ENCODE peak calls at places on chromosome 6, in nine cellular contexts. L is osteoblast, Q is HCT116, Z is cardiac fibroblast, O is sigmoid colon, J is upper lobe of right lung, N is lung, I is lower leg skin, S is heart left ventricle. C is an unnamed sample.

GRCh38 chr6:11128608-11129007 is 17.1 kb upstream of the ERVFRD-1 start:
- DNase-seq in L (no peak), Q (no peak), Z (no peak), O (no peak), J (no peak), N (no peak), I (no peak), S (no peak), C (no peak)

GRCh38 chr6:83417880-83418663 is 12.8 kb downstream of the ME1 start:
- DNase-seq in L (peak), Q (peak), Z (peak), O (no peak), J (no peak), N (no peak), I (no peak), S (no peak), C (peak)

GRCh38 chr6:37493047-37493995 is 6.4 kb downstream of the CCDC167 start:
- DNase-seq in L (peak), Q (no peak), Z (no peak), O (no peak), J (no peak), N (no peak), I (no peak), S (no peak), C (no peak)

GRCh38 chr6:167091149-167092107 is 31.5 kb upstream of the CCR6 start:
- DNase-seq in L (no peak), Q (no peak), Z (no peak), O (no peak), J (no peak), N (no peak), I (no peak), S (no peak), C (no peak)

GRCh38 chr6:28522594-28523557 is 2.8 kb upstream of the GPX5 start:
- DNase-seq in L (no peak), Q (no peak), Z (no peak), O (no peak), J (no peak), N (no peak), I (no peak), S (no peak), C (no peak)

GRCh38 chr6:163860194-163861081 is 445.9 kb downstream of the QKI start:
- DNase-seq in L (no peak), Q (no peak), Z (peak), O (no peak), J (no peak), N (no peak), I (peak), S (no peak), C (peak)

GRCh38 chr6:100846276-100846675 is 34.9 kb downstream of the ASCC3 start:
- DNase-seq in L (no peak), Q (no peak), Z (no peak), O (no peak), J (no peak), N (no peak), I (no peak), S (no peak), C (no peak)

GRCh38 chr6:6966569-6966968 is 141.2 kb upstream of the RREB1 start:
- DNase-seq in L (no peak), Q (no peak), Z (no peak), O (no peak), J (no peak), N (no peak), I (no peak), S (no peak), C (no peak)

GRCh38 chr6:168530653-168531071 is 89.7 kb downstream of the SMOC2 start:
- DNase-seq in L (no peak), Q (no peak), Z (no peak), O (no peak), J (no peak), N (no peak), I (peak), S (no peak), C (no peak)

GRCh38 chr6:139028242-139028657 is 295 bp upstream of the ABRACL start:
- DNase-seq in L (peak), Q (no peak), Z (peak), O (no peak), J (no peak), N (no peak), I (no peak), S (no peak), C (no peak)

GRCh38 chr6:149859368-149859767 is 4.8 kb downstream of the LRP11 start:
- DNase-seq in L (no peak), Q (no peak), Z (peak), O (no peak), J (peak), N (no peak), I (no peak), S (no peak), C (peak)

GRCh38 chr6:136647363-136647763 is 97.1 kb upstream of the MAP7 start:
- DNase-seq in L (no peak), Q (no peak), Z (peak), O (no peak), J (no peak), N (no peak), I (no peak), S (peak), C (peak)

GRCh38 chr6:83215131-83216047 is 22.2 kb downstream of the RWDD2A start:
- DNase-seq in L (peak), Q (peak), Z (peak), O (peak), J (no peak), N (peak), I (peak), S (peak), C (peak)

GRCh38 chr6:35148167-35148741 is 7.1 kb upstream of the TCP11 start:
- DNase-seq in L (peak), Q (no peak), Z (peak), O (no peak), J (no peak), N (no peak), I (no peak), S (no peak), C (no peak)

GRCh38 chr6:151493495-151494234 is at the start of gene CCDC170:
- DNase-seq in L (peak), Q (no peak), Z (peak), O (no peak), J (peak), N (peak), I (peak), S (peak), C (peak)

GRCh38 chr6:124741341-124741740 is 220.9 kb upstream of the RNF217 start:
- DNase-seq in L (no peak), Q (no peak), Z (peak), O (no peak), J (no peak), N (no peak), I (no peak), S (no peak), C (no peak)

GRCh38 chr6:87636313-87636712 is 46.4 kb downstream of the ORC3 start:
- DNase-seq in L (no peak), Q (no peak), Z (no peak), O (no peak), J (no peak), N (no peak), I (no peak), S (no peak), C (no peak)

GRCh38 chr6:149289966-149290365 is 27.5 kb upstream of the TAB2 start:
- DNase-seq in L (no peak), Q (no peak), Z (no peak), O (no peak), J (no peak), N (no peak), I (no peak), S (no peak), C (no peak)

GRCh38 chr6:47865206-47865605 is 83.4 kb downstream of the OPN5 start:
- DNase-seq in L (no peak), Q (no peak), Z (no peak), O (no peak), J (no peak), N (no peak), I (no peak), S (no peak), C (no peak)

GRCh38 chr6:106895703-106896040 is 78.9 kb downstream of the CD24 start:
- DNase-seq in L (no peak), Q (no peak), Z (no peak), O (no peak), J (no peak), N (no peak), I (no peak), S (no peak), C (no peak)

GRCh38 chr6:168575346-168576098 is 134.5 kb downstream of the SMOC2 start:
- DNase-seq in L (peak), Q (no peak), Z (no peak), O (peak), J (no peak), N (no peak), I (no peak), S (no peak), C (no peak)

GRCh38 chr6:5511924-5512323 is 250.6 kb downstream of the FARS2 start:
- DNase-seq in L (peak), Q (no peak), Z (peak), O (no peak), J (no peak), N (no peak), I (no peak), S (no peak), C (peak)

GRCh38 chr6:169738204-169738971 is 13.0 kb downstream of the DYNLT2 start:
- DNase-seq in L (no peak), Q (no peak), Z (peak), O (no peak), J (no peak), N (no peak), I (no peak), S (no peak), C (peak)

GRCh38 chr6:137808191-137808590 is 58.9 kb upstream of the TNFAIP3 start:
- DNase-seq in L (no peak), Q (no peak), Z (peak), O (no peak), J (no peak), N (no peak), I (no peak), S (no peak), C (peak)

GRCh38 chr6:130365166-130366010 is 429 bp upstream of the TMEM200A start:
- DNase-seq in L (peak), Q (peak), Z (peak), O (peak), J (peak), N (peak), I (peak), S (peak), C (peak)
- TF ChIP-seq CTCF in L (peak), Q (peak), Z (peak), O (peak), J (peak), N (peak), I (no peak), S (no peak), C (peak)

GRCh38 chr6:44251576-44252524 is 4.9 kb downstream of the HSP90AB1 start:
- DNase-seq in L (peak), Q (no peak), Z (no peak), O (no peak), J (no peak), N (no peak), I (no peak), S (no peak), C (no peak)
- H3K4me3 ChIP-seq in L (no peak), Q (no peak), Z (no peak), O (no peak), J (no peak), N (no peak), I (no peak), S (no peak), C (no peak)

GRCh38 chr6:165098165-165098564 is 211.2 kb downstream of the C6orf118 start:
- DNase-seq in L (no peak), Q (no peak), Z (peak), O (no peak), J (no peak), N (no peak), I (no peak), S (no peak), C (no peak)
- TF ChIP-seq CTCF in L (peak), Q (peak), Z (peak), O (no peak), J (no peak), N (no peak), I (no peak), S (peak), C (no peak)

GRCh38 chr6:165306955-165307354 is 2.5 kb downstream of the C6orf118 start:
- DNase-seq in L (no peak), Q (no peak), Z (no peak), O (no peak), J (no peak), N (no peak), I (no peak), S (no peak), C (no peak)

GRCh38 chr6:165308926-165309731 is at the start of gene C6orf118:
- DNase-seq in L (peak), Q (no peak), Z (peak), O (peak), J (no peak), N (peak), I (no peak), S (peak), C (peak)
- H3K4me3 ChIP-seq in L (peak), Q (no peak), Z (peak), O (peak), J (peak), N (peak), I (no peak), S (peak), C (peak)

DNA sequence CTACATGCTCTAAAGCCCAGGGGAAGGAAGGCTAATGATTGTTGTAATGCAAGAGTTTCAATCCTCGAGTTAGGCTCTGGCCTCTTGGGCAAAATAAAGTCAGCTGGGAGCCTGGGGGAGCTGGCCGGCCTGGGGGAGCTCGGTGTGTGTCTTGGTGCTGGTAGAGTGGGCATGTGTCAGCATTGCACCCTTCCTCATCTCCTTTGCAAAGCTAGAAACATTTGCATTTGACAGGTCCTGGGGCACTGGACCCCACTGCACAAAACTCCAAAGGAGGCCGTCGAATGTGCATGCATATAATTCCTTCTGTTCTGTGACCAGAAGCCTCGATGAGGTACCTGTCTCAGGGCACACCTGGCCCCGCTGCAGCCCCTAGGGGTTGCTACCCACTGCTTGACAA is 74.6 kb upstream of the SLC22A23 start:
- DNase-seq in L (no peak), Q (no peak), Z (no peak), O (no peak), J (no peak), N (no peak), I (no peak), S (no peak), C (no peak)
- TF ChIP-seq CTCF in L (no peak), Q (no peak), Z (no peak), O (no peak), J (no peak), N (no peak), I (no peak), S (no peak), C (no peak)

GRCh38 chr6:16764188-16764950 is 3.1 kb upstream of the ATXN1 start:
- DNase-seq in L (peak), Q (no peak), Z (peak), O (no peak), J (no peak), N (no peak), I (no peak), S (no peak), C (peak)

GRCh38 chr6:16762547-16763477 is 1.6 kb upstream of the ATXN1 start:
- DNase-seq in L (peak), Q (peak), Z (peak), O (peak), J (peak), N (peak), I (peak), S (peak), C (peak)

GRCh38 chr6:16766836-16767745 is 5.8 kb upstream of the ATXN1 start:
- DNase-seq in L (no peak), Q (no peak), Z (no peak), O (no peak), J (no peak), N (no peak), I (no peak), S (no peak), C (no peak)

GRCh38 chr6:16766043-16766521 is 4.8 kb upstream of the ATXN1 start:
- DNase-seq in L (peak), Q (peak), Z (peak), O (no peak), J (no peak), N (no peak), I (no peak), S (no peak), C (peak)

DNA sequence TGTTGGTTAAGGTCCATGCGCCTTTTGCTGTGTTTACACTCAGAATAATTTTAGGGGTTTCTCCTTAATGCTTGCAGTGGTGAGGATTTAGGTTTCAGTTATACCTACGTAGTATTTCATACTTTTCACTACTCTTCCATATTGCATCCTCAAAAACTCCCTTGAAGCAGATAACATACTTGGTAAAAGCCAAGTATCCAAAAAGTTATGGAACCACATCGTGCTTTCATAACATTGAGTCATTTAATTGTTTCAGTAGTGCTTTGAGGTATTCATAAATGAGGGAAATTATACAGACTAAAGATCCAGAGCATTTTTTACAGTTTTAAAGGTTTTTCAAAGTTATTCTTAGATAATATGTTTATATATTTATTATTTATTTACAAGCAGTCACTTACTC is 4.0 kb upstream of the ATXN1 start:
- DNase-seq in L (no peak), Q (no peak), Z (no peak), O (no peak), J (no peak), N (no peak), I (no peak), S (no peak), C (no peak)
- H3K4me3 ChIP-seq in L (no peak), Q (no peak), Z (no peak), O (no peak), J (no peak), N (no peak), I (no peak), S (no peak), C (no peak)

DNA sequence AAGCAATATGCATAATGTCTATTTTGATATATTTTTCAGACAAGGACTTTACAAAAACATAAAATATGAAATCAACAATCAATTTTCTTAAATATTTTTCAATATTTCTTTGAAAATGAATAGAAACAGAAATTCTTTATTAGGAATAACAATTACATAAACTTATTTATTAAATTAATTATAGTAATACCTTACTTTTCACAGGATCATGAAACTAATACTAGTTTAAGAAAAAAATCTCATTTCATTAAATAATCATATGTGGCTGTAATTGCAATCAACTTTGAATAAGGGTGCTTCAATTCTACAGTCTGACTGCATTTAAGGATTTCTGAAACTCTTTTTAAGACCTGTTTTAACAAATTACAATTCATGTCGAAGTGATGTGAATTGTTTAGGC is 26.6 kb downstream of the EPHA7 start:
- DNase-seq in L (no peak), Q (no peak), Z (no peak), O (no peak), J (no peak), N (no peak), I (no peak), S (no peak), C (no peak)
- TF ChIP-seq CTCF in L (no peak), Q (no peak), Z (no peak), O (no peak), J (no peak), N (no peak), I (no peak), S (no peak), C (no peak)

DNA sequence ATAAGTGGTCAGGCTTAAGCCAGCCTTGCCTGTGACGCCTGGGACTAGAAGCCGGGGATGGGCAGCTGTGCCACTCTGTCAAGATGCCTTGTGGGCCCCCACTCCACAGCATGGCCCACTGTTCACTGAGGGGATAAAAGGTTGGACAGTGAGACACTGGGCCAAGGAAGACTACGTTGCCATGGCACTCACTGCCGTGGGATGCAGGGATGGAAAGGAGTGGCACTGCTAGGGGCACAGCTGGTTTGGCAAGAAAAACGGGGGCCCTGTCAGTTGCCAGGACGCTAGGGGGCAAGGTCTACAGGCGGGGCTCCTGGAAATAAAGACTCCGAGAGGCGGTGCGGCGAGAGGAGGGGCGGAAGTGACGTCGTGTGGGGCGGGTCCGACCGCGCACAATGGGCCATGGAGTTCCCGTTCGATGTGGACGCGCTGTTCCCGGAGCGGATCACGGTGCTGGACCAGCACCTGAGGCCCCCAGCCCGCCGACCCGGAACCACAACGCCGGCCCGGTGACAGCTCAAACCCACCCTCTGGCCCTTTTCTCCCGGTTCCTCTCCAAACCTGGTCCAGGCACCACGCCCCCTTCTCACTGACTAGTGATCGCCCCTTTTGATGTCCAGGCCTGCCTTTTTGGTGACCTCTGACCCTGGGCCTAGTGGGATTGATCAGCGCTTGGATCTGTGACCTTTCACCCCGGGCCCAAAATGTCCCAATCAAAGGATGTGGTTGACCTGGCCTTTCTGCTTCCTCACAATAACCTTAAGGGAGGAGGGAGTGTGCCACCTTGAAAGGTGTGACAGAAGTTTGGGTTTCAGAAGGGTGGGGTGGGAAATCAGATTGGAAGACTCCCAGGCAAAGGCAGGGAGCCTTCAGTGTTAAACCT is at the start of gene ATAT1:
- DNase-seq in L (peak), Q (peak), Z (peak), O (peak), J (peak), N (peak), I (peak), S (peak), C (peak)
- H3K4me3 ChIP-seq in L (peak), Q (peak), Z (peak), O (peak), J (peak), N (peak), I (peak), S (peak), C (peak)

GRCh38 chr6:32462609-32463008 is 22.9 kb downstream of the HLA-DRA start:
- DNase-seq in L (no peak), Q (no peak), Z (no peak), O (no peak), J (no peak), N (no peak), I (no peak), S (no peak), C (no peak)
- TF ChIP-seq CTCF in L (no peak), Q (no peak), Z (no peak), O (no peak), J (no peak), N (no peak), I (no peak), S (no peak), C (no peak)

GRCh38 chr6:118320652-118321051 is 227.4 kb upstream of the PLN start:
- DNase-seq in L (no peak), Q (no peak), Z (peak), O (no peak), J (no peak), N (no peak), I (no peak), S (no peak), C (peak)

GRCh38 chr6:118324081-118324480 is 224.0 kb upstream of the PLN start:
- DNase-seq in L (no peak), Q (no peak), Z (no peak), O (no peak), J (no peak), N (peak), I (no peak), S (no peak), C (no peak)

GRCh38 chr6:118327237-118327636 is 220.9 kb upstream of the PLN start:
- DNase-seq in L (no peak), Q (no peak), Z (no peak), O (no peak), J (no peak), N (no peak), I (no peak), S (no peak), C (no peak)

GRCh38 chr6:118326712-118327111 is 221.4 kb upstream of the PLN start:
- DNase-seq in L (no peak), Q (no peak), Z (no peak), O (no peak), J (no peak), N (no peak), I (no peak), S (no peak), C (no peak)

GRCh38 chr6:118325220-118325860 is 222.8 kb upstream of the PLN start:
- DNase-seq in L (peak), Q (no peak), Z (no peak), O (peak), J (no peak), N (no peak), I (no peak), S (no peak), C (no peak)
- H3K4me3 ChIP-seq in L (no peak), Q (no peak), Z (no peak), O (no peak), J (no peak), N (no peak), I (no peak), S (no peak), C (no peak)

C was measured in fibroblast of villous mesenchyme.